ENCODE peak calls at places on chromosome 11, in seven cellular contexts. G, D, K, C, A, R and Y are unnamed samples.

GRCh38 chr11:88439356-88439755 is 101.8 kb upstream of the CTSC start:
- DNase-seq in G (no peak), A (no peak), R (no peak), D (no peak), C (no peak), K (no peak), Y (no peak)

GRCh38 chr11:67179892-67180490 is 60.9 kb downstream of the KDM2A start:
- DNase-seq in C (no peak), A (no peak), G (no peak), K (no peak), D (no peak), R (no peak), Y (no peak)

GRCh38 chr11:44236261-44236660 is 73.7 kb downstream of the ALX4 start:
- DNase-seq in K (no peak), R (no peak), C (no peak), D (no peak), G (no peak), A (no peak), Y (no peak)

GRCh38 chr11:87878373-87878779 is 296.9 kb downstream of the RAB38 start:
- DNase-seq in C (peak), G (no peak), D (no peak), A (no peak), K (peak), R (no peak), Y (no peak)

GRCh38 chr11:116964269-116964668 is 126.8 kb upstream of the APOA1 start:
- DNase-seq in K (no peak), R (no peak), C (no peak), A (no peak), G (no peak), D (no peak), Y (no peak)

GRCh38 chr11:73236879-73237278 is 18.8 kb downstream of the P2RY2 start:
- DNase-seq in D (peak), A (peak), R (no peak), K (peak), C (peak), G (peak), Y (peak)

GRCh38 chr11:20770421-20770935 is 101.1 kb downstream of the NELL1 start:
- DNase-seq in K (no peak), C (no peak), R (no peak), D (no peak), G (no peak), A (no peak), Y (no peak)

GRCh38 chr11:126339866-126340434 is 15.5 kb upstream of the ST3GAL4 start:
- DNase-seq in C (no peak), A (peak), G (no peak), K (no peak), R (no peak), D (no peak), Y (no peak)

GRCh38 chr11:40187092-40187403 is 1272.4 kb downstream of the LRRC4C start:
- DNase-seq in A (no peak), R (no peak), K (no peak), D (no peak), C (no peak), G (no peak), Y (no peak)

GRCh38 chr11:85088286-85088685 is 538.9 kb downstream of the DLG2 start:
- DNase-seq in C (no peak), G (no peak), A (no peak), D (no peak), R (no peak), K (peak), Y (no peak)

GRCh38 chr11:35523351-35523768 is 2.1 kb downstream of the PAMR1 start:
- DNase-seq in R (no peak), D (no peak), C (no peak), G (no peak), K (peak), A (no peak), Y (no peak)

GRCh38 chr11:115724709-115725108 is 220.5 kb upstream of the CADM1 start:
- DNase-seq in C (no peak), A (no peak), R (no peak), D (no peak), G (no peak), K (no peak), Y (no peak)

GRCh38 chr11:130369141-130369691 is 54.5 kb upstream of the ZBTB44 start:
- DNase-seq in C (no peak), R (no peak), D (no peak), A (no peak), K (no peak), G (no peak), Y (no peak)

GRCh38 chr11:76526878-76527277 is 82.1 kb downstream of the EMSY start:
- DNase-seq in A (no peak), D (no peak), R (no peak), C (no peak), G (no peak), K (no peak), Y (no peak)

GRCh38 chr11:10309163-10310093 is 4.6 kb downstream of the ADM start:
- DNase-seq in R (no peak), C (no peak), D (no peak), G (peak), K (peak), A (peak), Y (no peak)

GRCh38 chr11:1548221-1549070 is 23.6 kb downstream of the DUSP8 start:
- DNase-seq in A (no peak), R (no peak), G (peak), C (peak), K (peak), D (no peak), Y (no peak)

GRCh38 chr11:76230392-76230791 is 24.1 kb upstream of the WNT11 start:
- DNase-seq in G (no peak), C (no peak), R (no peak), K (no peak), D (no peak), A (no peak), Y (no peak)

GRCh38 chr11:95592455-95592854 is 197.1 kb downstream of the FAM76B start:
- DNase-seq in G (no peak), C (peak), K (peak), R (no peak), D (no peak), A (no peak), Y (no peak)

GRCh38 chr11:20913113-20913512 is 243.7 kb downstream of the NELL1 start:
- DNase-seq in G (no peak), K (no peak), D (no peak), R (no peak), C (no peak), A (no peak), Y (no peak)

GRCh38 chr11:68667511-68668253 is 16.7 kb upstream of the GAL start:
- DNase-seq in G (no peak), C (no peak), A (peak), D (no peak), R (no peak), K (no peak), Y (no peak)

GRCh38 chr11:6413791-6414231 is 5.1 kb downstream of the APBB1 start:
- DNase-seq in D (peak), K (no peak), C (no peak), G (no peak), A (no peak), R (peak), Y (no peak)

GRCh38 chr11:101436511-101437142 is 147.2 kb downstream of the TRPC6 start:
- DNase-seq in A (no peak), R (no peak), G (peak), D (no peak), K (peak), C (peak), Y (no peak)

GRCh38 chr11:17788084-17788483 is 53.5 kb downstream of the KCNC1 start:
- DNase-seq in C (no peak), K (no peak), G (no peak), R (no peak), A (peak), D (no peak), Y (no peak)

GRCh38 chr11:116851631-116852030 is 14.2 kb upstream of the APOA1 start:
- DNase-seq in G (peak), K (no peak), D (peak), A (no peak), R (no peak), C (no peak), Y (no peak)

GRCh38 chr11:72216638-72217037 is at the start of gene FOLR2:
- DNase-seq in D (no peak), C (no peak), A (no peak), G (no peak), K (no peak), R (no peak), Y (no peak)

GRCh38 chr11:128906185-128907065 is 15.3 kb downstream of the KCNJ5 start:
- DNase-seq in C (no peak), D (no peak), K (no peak), R (no peak), G (no peak), A (peak), Y (no peak)

GRCh38 chr11:3136542-3137455 is 28.3 kb downstream of the OSBPL5 start:
- DNase-seq in G (no peak), A (peak), C (no peak), D (no peak), K (no peak), R (no peak), Y (no peak)

GRCh38 chr11:10443721-10444120 is 11.3 kb upstream of the AMPD3 start:
- DNase-seq in C (no peak), R (no peak), G (no peak), A (no peak), D (no peak), K (no peak), Y (no peak)

GRCh38 chr11:69008774-69009440 is 4.1 kb downstream of the MRGPRF start:
- DNase-seq in G (peak), D (no peak), A (peak), K (peak), R (no peak), C (peak), Y (no peak)

GRCh38 chr11:45106440-45106839 is 40.0 kb upstream of the PRDM11 start:
- DNase-seq in A (no peak), D (no peak), K (no peak), C (no peak), R (no peak), G (no peak), Y (no peak)

GRCh38 chr11:76599041-76600013 is 71.2 kb downstream of the LRRC32 start:
- DNase-seq in A (no peak), C (peak), R (no peak), D (no peak), G (no peak), K (peak), Y (no peak)

GRCh38 chr11:19723572-19724342 is 11.1 kb downstream of the NAV2 start:
- DNase-seq in R (no peak), A (no peak), D (peak), G (no peak), C (no peak), K (peak), Y (no peak)